ENCODE peak calls at places on chromosomes 12 and 14, in four cellular contexts. W, R, A and O are unnamed samples. For H3K36me3, the result is how much of the 10 kb centered on the place peaks cover.

GRCh38 chr12:51247523-51248206 is 9.0 kb downstream of the DAZAP2 start:
- DNase-seq in W (no peak), A (no peak), R (no peak), O (no peak)

GRCh38 chr12:110858848-110859247 is 12.1 kb downstream of the CCDC63 start:
- DNase-seq in R (no peak), W (no peak), A (no peak), O (no peak)

GRCh38 chr12:43805149-43805856 is 814 bp downstream of the TWF1 start:
- DNase-seq in R (no peak), A (no peak), W (no peak), O (no peak)

GRCh38 chr14:69715725-69716482 is 51.0 kb upstream of the SRSF5 start:
- DNase-seq in A (peak), R (no peak), W (peak), O (peak)

GRCh38 chr14:68771631-68772030 is 21.2 kb downstream of the ZFP36L1 start:
- DNase-seq in R (no peak), W (no peak), A (peak), O (no peak)

GRCh38 chr12:67663121-67663520 is 14.6 kb downstream of the DYRK2 start:
- DNase-seq in W (peak), A (no peak), R (no peak), O (no peak)

GRCh38 chr14:68020999-68021663 is 201.6 kb downstream of the RAD51B start:
- DNase-seq in R (no peak), A (no peak), W (no peak), O (no peak)

GRCh38 chr14:100586153-100586519 is 1.1 kb downstream of the BEGAIN start:
- DNase-seq in W (no peak), R (no peak), A (peak), O (no peak)

GRCh38 chr12:92030618-92031017 is 115.0 kb downstream of the BTG1 start:
- DNase-seq in A (no peak), R (no peak), W (peak), O (peak)

GRCh38 chr12:39788235-39788634 is 168.6 kb upstream of the ABCD2 start:
- DNase-seq in A (no peak), W (no peak), R (no peak), O (no peak)

GRCh38 chr12:70692681-70693288 is 55.6 kb upstream of the PTPRB start:
- DNase-seq in R (peak), W (peak), A (no peak), O (peak)

DNA sequence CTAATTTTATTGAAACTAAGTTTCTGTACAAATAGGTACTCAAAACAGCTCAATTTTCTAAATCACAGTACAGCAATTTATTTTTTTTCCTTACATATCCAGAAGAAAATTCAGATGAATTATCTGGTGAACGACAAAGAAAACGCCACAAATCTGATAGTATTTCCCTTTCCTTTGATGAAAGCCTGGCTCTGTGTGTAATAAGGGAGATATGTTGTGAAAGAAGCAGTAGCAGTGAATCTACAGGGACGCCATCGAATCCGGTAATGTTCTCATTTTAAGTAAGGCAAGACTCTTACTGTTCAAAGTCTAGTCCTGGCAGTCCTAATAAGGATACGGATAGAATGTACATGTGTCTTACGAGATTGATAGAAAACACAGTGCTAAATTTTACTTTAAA is 20.7 kb downstream of the MDM2 start:
- DNase-seq in R (no peak), W (no peak), A (no peak), O (no peak)
- H3K36me3 ChIP-seq in R (half or more), W (half or more), A (under half), O (half or more)

GRCh38 chr12:93185369-93185741 is 192.4 kb upstream of the NUDT4 start:
- DNase-seq in W (no peak), R (no peak), A (no peak), O (no peak)

GRCh38 chr12:93184664-93185368 is 192.9 kb upstream of the NUDT4 start:
- DNase-seq in R (no peak), A (no peak), W (no peak), O (no peak)

GRCh38 chr12:93183940-93184663 is 193.6 kb upstream of the NUDT4 start:
- DNase-seq in A (peak), W (peak), R (no peak), O (no peak)

GRCh38 chr12:93186131-93186530 is 191.6 kb upstream of the NUDT4 start:
- DNase-seq in A (no peak), R (no peak), W (peak), O (no peak)

DNA sequence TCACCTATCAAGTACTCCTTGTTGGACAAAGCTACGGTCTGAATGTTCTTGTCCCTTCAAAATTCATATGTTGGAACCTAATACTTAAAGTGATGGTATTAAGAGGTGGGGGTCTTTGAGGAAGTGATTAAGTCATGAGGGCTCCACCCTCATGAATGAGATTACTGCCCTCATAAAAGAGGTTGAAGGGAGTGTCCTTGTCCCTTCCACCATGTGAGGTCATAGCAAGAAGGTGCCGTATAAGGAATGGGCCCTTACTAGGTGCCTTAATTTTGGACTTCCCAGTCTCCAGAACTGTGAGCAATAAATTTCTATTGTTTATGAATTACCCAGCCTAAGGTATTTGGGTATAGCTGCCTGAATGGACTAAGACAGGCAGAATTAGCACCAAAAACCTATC is 191.1 kb upstream of the NUDT4 start:
- DNase-seq in W (no peak), R (no peak), A (no peak), O (no peak)
- H3K36me3 ChIP-seq in W (under half), R (under half), A (under half), O (under half)

DNA sequence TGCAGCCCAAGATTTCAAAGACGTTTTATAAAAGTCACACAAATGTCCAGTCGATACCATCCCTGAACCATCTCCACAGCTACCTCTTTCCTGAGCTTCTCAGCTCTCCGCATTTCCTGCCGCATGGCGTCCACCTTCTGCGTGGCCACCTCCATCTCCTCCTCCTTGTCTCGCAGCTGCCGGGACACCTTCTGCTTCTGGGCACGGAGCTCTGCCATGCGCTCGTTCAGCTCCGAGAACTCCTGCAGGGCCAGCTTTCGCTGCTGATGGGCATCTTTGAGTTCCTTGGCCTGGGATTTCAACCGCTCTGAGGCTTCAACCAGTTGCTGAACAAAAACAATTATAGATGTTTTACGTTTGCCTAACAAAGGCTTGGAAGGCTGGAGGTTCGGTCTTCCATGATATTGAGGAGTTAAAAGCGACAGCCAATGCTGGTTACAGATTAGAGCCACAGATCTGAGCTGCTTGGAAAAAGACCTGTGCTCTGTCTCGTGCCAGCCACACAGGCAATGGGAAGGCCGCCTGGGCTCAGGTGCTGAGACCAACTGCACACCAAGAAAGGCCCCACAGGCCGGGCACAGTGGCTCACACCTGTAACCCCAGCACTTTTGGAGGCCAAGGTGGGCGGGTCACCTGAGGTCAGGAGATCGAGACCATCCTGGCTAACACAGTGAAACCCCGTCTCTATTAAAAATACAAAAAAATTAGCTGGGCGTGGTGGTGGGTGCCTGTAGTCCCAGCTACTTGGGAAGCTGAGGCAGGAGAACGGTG is 49.6 kb downstream of the AMN start:
- DNase-seq in W (no peak), A (no peak), R (no peak), O (no peak)
- H3K36me3 ChIP-seq in W (half or more), A (under half), R (half or more), O (half or more)

GRCh38 chr12:116000252-116000651 is 277.2 kb downstream of the MED13L start:
- DNase-seq in A (no peak), R (no peak), W (no peak), O (no peak)

GRCh38 chr12:116002890-116003536 is 274.5 kb downstream of the MED13L start:
- DNase-seq in R (no peak), W (peak), A (no peak), O (no peak)

GRCh38 chr12:115999582-115999981 is 277.9 kb downstream of the MED13L start:
- DNase-seq in A (no peak), R (no peak), W (no peak), O (no peak)

GRCh38 chr12:115998119-115998633 is 279.3 kb downstream of the MED13L start:
- DNase-seq in A (no peak), W (peak), R (peak), O (peak)

DNA sequence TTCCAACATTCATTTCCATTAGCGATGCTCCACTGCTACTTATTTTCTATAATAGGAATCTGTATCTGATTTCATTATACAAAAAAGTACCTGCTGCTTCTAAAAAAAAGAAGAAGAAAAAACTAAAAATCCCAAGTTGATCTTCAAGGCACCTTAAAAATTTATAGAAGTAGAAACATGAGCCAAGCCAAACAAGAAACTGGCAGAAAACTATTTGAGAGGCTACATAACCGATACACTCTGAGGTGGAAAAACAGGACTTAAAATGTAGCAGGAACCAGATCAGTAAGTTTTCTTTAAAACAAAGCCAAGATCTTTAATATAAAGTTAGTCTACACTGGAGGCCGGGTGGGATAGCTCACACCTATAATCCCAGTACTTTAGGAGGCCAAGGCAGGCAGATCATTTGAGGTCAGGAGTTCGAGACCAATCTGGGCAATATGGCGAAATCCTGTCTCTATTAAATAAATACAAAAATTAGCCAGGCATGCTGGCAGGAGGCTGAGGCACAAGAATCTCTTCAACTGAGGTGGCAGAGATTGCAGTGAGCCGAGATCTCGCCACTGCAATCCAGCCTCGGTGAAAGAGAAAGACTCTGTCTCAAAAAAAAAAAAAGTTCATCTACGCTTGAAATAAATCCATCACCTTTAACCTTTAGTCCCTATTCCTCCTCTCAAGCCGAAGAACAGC is 278.6 kb downstream of the MED13L start:
- DNase-seq in A (no peak), W (peak), R (no peak), O (no peak)
- H3K36me3 ChIP-seq in A (under half), W (half or more), R (half or more), O (under half)

GRCh38 chr14:61467281-61467680 is 145.9 kb downstream of the PRKCH start:
- DNase-seq in R (no peak), W (no peak), A (peak), O (no peak)
- H3K36me3 ChIP-seq in R (under half), W (under half), A (under half), O (under half)

GRCh38 chr12:121511931-121512330 is 68.9 kb downstream of the KDM2B start:
- DNase-seq in A (no peak), W (no peak), R (no peak), O (peak)
- H3K36me3 ChIP-seq in A (under half), W (under half), R (half or more), O (under half)

GRCh38 chr12:27796093-27796492 is 16.1 kb upstream of the MANSC4 start:
- DNase-seq in A (no peak), W (no peak), R (no peak), O (no peak)

GRCh38 chr12:27801630-27802029 is 21.6 kb upstream of the MANSC4 start:
- DNase-seq in W (no peak), R (no peak), A (no peak), O (no peak)

GRCh38 chr12:27794818-27795584 is 15.0 kb upstream of the MANSC4 start:
- DNase-seq in W (no peak), A (no peak), R (no peak), O (no peak)

GRCh38 chr12:27800819-27801218 is 20.8 kb upstream of the MANSC4 start:
- DNase-seq in W (no peak), R (no peak), A (no peak), O (no peak)

GRCh38 chr12:27797301-27798025 is 17.4 kb upstream of the MANSC4 start:
- DNase-seq in A (no peak), R (no peak), W (no peak), O (no peak)
- H3K36me3 ChIP-seq in A (under half), R (half or more), W (half or more), O (under half)

GRCh38 chr12:131910302-131911110 is 16.1 kb downstream of the ULK1 start:
- DNase-seq in W (no peak), R (no peak), A (peak), O (no peak)

GRCh38 chr12:131911251-131911650 is 16.8 kb downstream of the ULK1 start:
- DNase-seq in W (no peak), R (no peak), A (peak), O (no peak)

GRCh38 chr12:131908082-131908715 is 13.8 kb downstream of the ULK1 start:
- DNase-seq in W (no peak), R (no peak), A (peak), O (no peak)

GRCh38 chr12:131908716-131909595 is 14.5 kb downstream of the ULK1 start:
- DNase-seq in R (no peak), A (peak), W (no peak), O (no peak)

DNA sequence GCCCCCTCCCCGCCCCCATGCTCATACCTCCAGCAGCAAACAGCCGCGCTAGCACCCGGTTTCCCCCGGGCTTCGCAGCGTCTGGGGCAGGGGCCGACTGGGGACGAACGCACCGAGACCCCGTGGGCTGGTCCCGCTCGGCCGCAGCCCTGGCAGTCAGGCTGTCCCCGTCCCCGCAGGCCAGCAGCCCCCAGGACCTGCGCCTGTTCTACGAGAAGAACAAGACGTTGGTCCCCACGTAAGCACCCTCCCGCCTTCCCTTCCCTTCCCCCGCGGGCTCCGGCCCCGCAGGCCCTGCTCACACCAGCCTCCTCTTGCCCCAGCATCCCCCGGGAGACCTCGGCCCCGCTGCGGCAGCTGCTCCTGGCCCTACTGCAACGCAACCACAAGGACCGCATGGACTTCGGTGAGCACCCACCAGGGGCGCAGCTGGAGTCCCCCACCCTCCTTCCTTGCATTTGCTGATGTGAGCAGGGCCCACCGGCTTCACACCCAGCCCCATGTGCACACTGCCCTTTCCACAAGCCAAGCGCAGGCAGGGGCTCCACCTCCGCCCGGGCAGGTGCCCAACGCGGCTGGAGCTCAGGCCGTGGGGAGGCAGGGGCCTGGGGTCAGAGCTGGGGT is 15.3 kb downstream of the ULK1 start:
- DNase-seq in R (no peak), W (no peak), A (peak), O (no peak)
- H3K36me3 ChIP-seq in R (half or more), W (under half), A (under half), O (half or more)